ENCODE peak calls at places on chromosomes 7 and 10, in ten cellular contexts. F is IMR-90, D is kidney, G is mammary epithelial cell, M is psoas muscle, N is tibial nerve, B is right lobe of liver, S is endodermal cell, V is cardiac muscle cell, P is GM23248. R is an unnamed sample.

GRCh38 chr10:58982470-58983239 is 193.8 kb upstream of the PHYHIPL start:
- DNase-seq in F (no peak), D (no peak), G (no peak), M (no peak), N (no peak), B (no peak), S (peak; percentile 48), V (no peak), P (no peak), R (no peak)

GRCh38 chr7:157488966-157489365 is 152.2 kb downstream of the DNAJB6 start:
- DNase-seq in F (no peak), D (no peak), G (no peak), M (no peak), N (no peak), B (peak; percentile 31), S (peak; percentile 26), V (no peak), P (no peak), R (no peak)

GRCh38 chr7:131501422-131501821 is 55.0 kb downstream of the PODXL start:
- DNase-seq in F (peak; percentile 92), D (no peak), G (peak; percentile 78), M (no peak), N (no peak), B (no peak), S (no peak), V (peak; percentile 65), P (peak; percentile 79), R (no peak)

GRCh38 chr7:3310884-3311283 is 9.8 kb downstream of the SDK1 start:
- DNase-seq in F (no peak), D (no peak), G (no peak), M (no peak), N (no peak), B (no peak), S (no peak), V (no peak), P (no peak), R (no peak)

GRCh38 chr7:36048141-36048901 is 104.7 kb upstream of the EEPD1 start:
- DNase-seq in F (peak; percentile 83), D (no peak), G (peak; percentile 83), M (peak; percentile 39), N (peak; percentile 37), B (peak; percentile 65), S (no peak), V (peak; percentile 94), P (peak; percentile 89), R (no peak)

GRCh38 chr7:47291461-47292051 is 290.4 kb downstream of the TNS3 start:
- DNase-seq in F (peak; percentile 96), D (peak; percentile 64), G (peak; percentile 95), M (no peak), N (no peak), B (no peak), S (no peak), V (peak; percentile 69), P (peak; percentile 97), R (no peak)

GRCh38 chr7:105429746-105430612 is 41.3 kb upstream of the SRPK2 start:
- DNase-seq in F (peak; percentile 47), D (no peak), G (peak; percentile 39), M (no peak), N (no peak), B (no peak), S (peak; percentile 60), V (peak; percentile 57), P (peak; percentile 57), R (no peak)

GRCh38 chr7:212754-213153 is 20.4 kb downstream of the FAM20C start:
- DNase-seq in F (no peak), D (no peak), G (no peak), M (no peak), N (no peak), B (no peak), S (no peak), V (no peak), P (no peak), R (no peak)

GRCh38 chr7:3042861-3043489 is 692 bp downstream of the CARD11 start:
- DNase-seq in F (no peak), D (no peak), G (no peak), M (no peak), N (no peak), B (no peak), S (peak; percentile 79), V (no peak), P (no peak), R (peak; percentile 24)

GRCh38 chr7:107555893-107556292 is 7.8 kb downstream of the COG5 start:
- DNase-seq in F (no peak), D (no peak), G (no peak), M (no peak), N (no peak), B (no peak), S (no peak), V (no peak), P (no peak), R (no peak)

GRCh38 chr10:103890194-103890658 is 27.8 kb downstream of the STN1 start:
- DNase-seq in F (peak; percentile 8), D (peak; percentile 82), G (peak; percentile 82), M (no peak), N (no peak), B (no peak), S (no peak), V (no peak), P (peak; percentile 34), R (no peak)
- H3K4me1 ChIP-seq in F (peaks cover 21% of the 10 kb centered on the region), D (peaks cover 8% of the 10 kb centered on the region), G (peaks cover 64% of the 10 kb centered on the region), M (peaks cover 33% of the 10 kb centered on the region), N (peaks cover 8% of the 10 kb centered on the region), B (no peaks in the 10 kb centered on the region), S (peaks cover 10% of the 10 kb centered on the region), V (no peaks in the 10 kb centered on the region), P (peaks cover 30% of the 10 kb centered on the region), R (peaks cover 54% of the 10 kb centered on the region)

GRCh38 chr10:128102480-128103228 is 23.6 kb downstream of the MKI67 start:
- DNase-seq in F (no peak), D (no peak), G (no peak), M (no peak), N (no peak), B (no peak), S (peak; percentile 24), V (no peak), P (no peak), R (peak; percentile 77)

GRCh38 chr10:128110339-128110738 is 15.9 kb downstream of the MKI67 start:
- DNase-seq in F (no peak), D (no peak), G (no peak), M (no peak), N (no peak), B (no peak), S (no peak), V (no peak), P (no peak), R (no peak)

GRCh38 chr10:128103229-128103714 is 23.0 kb downstream of the MKI67 start:
- DNase-seq in F (no peak), D (no peak), G (no peak), M (no peak), N (no peak), B (no peak), S (no peak), V (no peak), P (no peak), R (no peak)

GRCh38 chr10:128099901-128100300 is 26.3 kb downstream of the MKI67 start:
- DNase-seq in F (no peak), D (no peak), G (no peak), M (no peak), N (no peak), B (no peak), S (peak; percentile 26), V (no peak), P (no peak), R (peak; percentile 24)

DNA sequence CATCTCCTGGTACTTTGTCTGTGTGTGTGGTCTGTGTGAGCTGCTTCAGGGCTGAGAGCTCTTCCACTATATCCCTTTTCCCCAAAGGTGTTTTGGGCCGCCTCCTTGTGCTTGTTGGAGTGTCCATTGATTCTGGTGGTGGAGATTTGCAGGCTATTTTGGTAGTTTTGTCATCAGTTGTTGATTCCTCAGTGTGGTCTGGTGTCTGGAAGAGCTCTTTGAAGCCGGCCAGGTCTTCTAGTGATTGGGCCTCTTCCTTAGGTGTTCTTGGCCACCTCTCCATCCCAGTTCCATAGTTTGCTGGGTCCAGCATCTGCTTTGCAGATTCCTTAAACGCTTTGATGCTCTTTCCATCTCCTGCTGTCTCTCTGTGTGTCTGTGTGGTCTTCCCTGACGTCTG is 20.8 kb downstream of the MKI67 start:
- DNase-seq in F (no peak), D (no peak), G (no peak), M (no peak), N (no peak), B (no peak), S (no peak), V (no peak), P (no peak), R (no peak)
- H3K36me3 ChIP-seq in F (peaks cover 45% of the 10 kb centered on the region), D (no peaks in the 10 kb centered on the region), G (peaks cover 65% of the 10 kb centered on the region), M (no peaks in the 10 kb centered on the region), N (no peaks in the 10 kb centered on the region), B (no peaks in the 10 kb centered on the region), S (peaks cover 100% of the 10 kb centered on the region), V (peaks cover 8% of the 10 kb centered on the region), P (no peaks in the 10 kb centered on the region), R (no peaks in the 10 kb centered on the region)

GRCh38 chr10:79137404-79137803 is 68.6 kb downstream of the ZMIZ1 start:
- DNase-seq in F (no peak), D (no peak), G (no peak), M (no peak), N (no peak), B (no peak), S (no peak), V (no peak), P (no peak), R (no peak)
- H3K4me1 ChIP-seq in F (peaks cover 68% of the 10 kb centered on the region), D (peaks cover 39% of the 10 kb centered on the region), G (peaks cover 6% of the 10 kb centered on the region), M (peaks cover 76% of the 10 kb centered on the region), N (peaks cover 42% of the 10 kb centered on the region), B (no peaks in the 10 kb centered on the region), S (peaks cover 14% of the 10 kb centered on the region), V (peaks cover 92% of the 10 kb centered on the region), P (peaks cover 39% of the 10 kb centered on the region), R (peaks cover 79% of the 10 kb centered on the region)

GRCh38 chr10:11282661-11283060 is 265.0 kb downstream of the CELF2 start:
- DNase-seq in F (no peak), D (no peak), G (no peak), M (no peak), N (no peak), B (peak; percentile 30), S (no peak), V (no peak), P (no peak), R (no peak)

GRCh38 chr10:11284291-11285085 is 266.8 kb downstream of the CELF2 start:
- DNase-seq in F (no peak), D (no peak), G (no peak), M (no peak), N (no peak), B (peak; percentile 39), S (peak; percentile 17), V (no peak), P (no peak), R (no peak)

GRCh38 chr10:11282156-11282555 is 264.5 kb downstream of the CELF2 start:
- DNase-seq in F (no peak), D (no peak), G (no peak), M (no peak), N (no peak), B (peak; percentile 39), S (no peak), V (no peak), P (no peak), R (no peak)

GRCh38 chr10:11286261-11286989 is 268.8 kb downstream of the CELF2 start:
- DNase-seq in F (no peak), D (no peak), G (no peak), M (no peak), N (no peak), B (no peak), S (no peak), V (no peak), P (no peak), R (no peak)

DNA sequence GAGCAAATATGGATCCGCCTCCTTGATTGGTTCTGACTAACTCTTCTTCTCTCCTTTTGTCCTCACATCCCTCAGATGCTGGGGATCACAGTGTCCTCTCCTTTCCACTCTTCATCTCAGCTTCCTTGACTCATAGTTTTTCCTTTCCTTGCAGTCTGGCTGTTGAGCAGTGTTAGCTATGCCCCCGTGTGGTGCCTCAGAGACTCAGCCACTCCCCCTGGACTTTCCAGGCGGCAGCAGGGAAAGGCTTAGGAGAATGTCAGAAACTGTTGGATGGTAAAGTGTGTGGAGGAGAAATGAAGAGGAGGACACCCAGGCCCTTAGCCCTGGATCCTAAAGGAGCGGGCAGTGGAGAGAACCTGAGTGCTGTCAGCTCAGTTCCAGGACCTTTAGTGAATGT is 267.5 kb downstream of the CELF2 start:
- DNase-seq in F (no peak), D (no peak), G (no peak), M (no peak), N (no peak), B (no peak), S (peak; percentile 41), V (no peak), P (peak; percentile 8), R (no peak)
- H3K36me3 ChIP-seq in F (no peaks in the 10 kb centered on the region), D (no peaks in the 10 kb centered on the region), G (no peaks in the 10 kb centered on the region), M (peaks cover 47% of the 10 kb centered on the region), N (peaks cover 74% of the 10 kb centered on the region), B (no peaks in the 10 kb centered on the region), S (peaks cover 69% of the 10 kb centered on the region), V (peaks cover 14% of the 10 kb centered on the region), P (no peaks in the 10 kb centered on the region), R (peaks cover 51% of the 10 kb centered on the region)